ENCODE peak calls at places on chromosomes 2 and 18, in four cellular contexts. G, D, C and F are unnamed samples.

GRCh38 chr2:239035361-239035814 is 187.5 kb downstream of the TWIST2 start:
- DNase-seq in G (no peak), D (no peak), C (no peak), F (peak)

GRCh38 chr2:30255026-30255425 is 23.7 kb downstream of the LBH start:
- DNase-seq in G (no peak), D (no peak), C (no peak), F (no peak)

GRCh38 chr2:119820275-119820674 is 60.6 kb downstream of the PTPN4 start:
- DNase-seq in G (no peak), D (no peak), C (no peak), F (no peak)

GRCh38 chr18:50757358-50757757 is 62.5 kb downstream of the MRO start:
- DNase-seq in G (no peak), D (no peak), C (no peak), F (no peak)

GRCh38 chr2:236177967-236178909 is 10.1 kb upstream of the GBX2 start:
- DNase-seq in G (no peak), D (no peak), C (peak), F (peak)

GRCh38 chr2:120712180-120712678 is 23.4 kb upstream of the GLI2 start:
- DNase-seq in G (no peak), D (no peak), C (no peak), F (no peak)

GRCh38 chr2:236047886-236048540 is 120.2 kb downstream of the GBX2 start:
- DNase-seq in G (no peak), D (no peak), C (peak), F (no peak)

GRCh38 chr2:170514140-170514539 is 201.0 kb upstream of the SP5 start:
- DNase-seq in G (no peak), D (no peak), C (no peak), F (no peak)

GRCh38 chr18:55323051-55323994 is 264.7 kb downstream of the TCF4 start:
- DNase-seq in G (no peak), D (no peak), C (no peak), F (no peak)

GRCh38 chr2:131154647-131155046 is 49.5 kb downstream of the PLEKHB2 start:
- DNase-seq in G (no peak), D (no peak), C (no peak), F (no peak)

GRCh38 chr18:77023115-77023782 is 109.3 kb downstream of the MBP start:
- DNase-seq in G (no peak), D (no peak), C (no peak), F (no peak)

GRCh38 chr2:217743980-217744761 is 258.6 kb downstream of the TNS1 start:
- DNase-seq in G (no peak), D (no peak), C (no peak), F (no peak)

GRCh38 chr18:50805732-50806131 is 14.1 kb downstream of the MRO start:
- DNase-seq in G (no peak), D (no peak), C (no peak), F (peak)

GRCh38 chr2:135164431-135164830 is 112.3 kb downstream of the RAB3GAP1 start:
- DNase-seq in G (no peak), D (no peak), C (no peak), F (no peak)

GRCh38 chr2:151520976-151521375 is 111.3 kb downstream of the RIF1 start:
- DNase-seq in G (no peak), D (no peak), C (no peak), F (no peak)

GRCh38 chr2:151523825-151524224 is 114.1 kb downstream of the RIF1 start:
- DNase-seq in G (no peak), D (no peak), C (no peak), F (no peak)

GRCh38 chr2:151522556-151522955 is 112.9 kb downstream of the RIF1 start:
- DNase-seq in G (no peak), D (no peak), C (no peak), F (no peak)

DNA sequence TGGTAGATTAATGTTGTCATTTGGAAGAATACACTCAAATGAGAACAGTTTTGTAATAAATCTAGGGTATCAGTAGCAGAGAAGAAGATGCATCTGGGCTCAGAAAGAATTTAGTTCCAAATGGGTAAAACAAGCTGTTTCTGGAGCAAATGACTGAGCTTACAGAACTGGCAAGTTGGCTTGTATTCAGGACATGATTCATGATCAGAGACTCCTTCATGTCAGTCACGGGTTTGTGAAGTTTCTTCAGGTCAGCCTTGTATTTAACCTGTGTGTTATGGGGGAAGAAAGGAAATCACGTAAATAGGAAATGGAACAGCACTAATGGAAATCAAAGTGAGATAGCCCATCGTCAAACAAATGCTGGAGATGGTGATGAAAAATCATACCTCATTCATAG is 109.1 kb downstream of the RIF1 start:
- DNase-seq in G (no peak), D (no peak), C (no peak), F (no peak)
- TF ChIP-seq KDM1A in G (no peak), D (no peak), C (no peak), F (no peak)

GRCh38 chr2:98478861-98479770 is 34.5 kb downstream of the INPP4A start:
- DNase-seq in G (no peak), D (no peak), C (no peak), F (no peak)

GRCh38 chr2:98480598-98480997 is 35.9 kb downstream of the INPP4A start:
- DNase-seq in G (no peak), D (no peak), C (no peak), F (no peak)

GRCh38 chr2:98482362-98482761 is 37.7 kb downstream of the INPP4A start:
- DNase-seq in G (no peak), D (no peak), C (no peak), F (no peak)

GRCh38 chr2:98478088-98478551 is 33.5 kb downstream of the INPP4A start:
- DNase-seq in G (no peak), D (no peak), C (no peak), F (no peak)

GRCh38 chr2:98479959-98480524 is 35.4 kb downstream of the INPP4A start:
- DNase-seq in G (no peak), D (no peak), C (no peak), F (no peak)
- TF ChIP-seq HDAC6 in G (no peak), D (no peak), C (no peak), F (no peak)

GRCh38 chr2:185245806-185246205 is 492.8 kb upstream of the FSIP2 start:
- DNase-seq in G (no peak), D (no peak), C (no peak), F (no peak)

GRCh38 chr2:185245216-185245615 is 493.4 kb upstream of the FSIP2 start:
- DNase-seq in G (no peak), D (no peak), C (no peak), F (no peak)

GRCh38 chr2:185239491-185239890 is 499.1 kb upstream of the FSIP2 start:
- DNase-seq in G (no peak), D (no peak), C (no peak), F (no peak)

GRCh38 chr2:185242462-185242861 is 496.1 kb upstream of the FSIP2 start:
- DNase-seq in G (no peak), D (no peak), C (no peak), F (no peak)

DNA sequence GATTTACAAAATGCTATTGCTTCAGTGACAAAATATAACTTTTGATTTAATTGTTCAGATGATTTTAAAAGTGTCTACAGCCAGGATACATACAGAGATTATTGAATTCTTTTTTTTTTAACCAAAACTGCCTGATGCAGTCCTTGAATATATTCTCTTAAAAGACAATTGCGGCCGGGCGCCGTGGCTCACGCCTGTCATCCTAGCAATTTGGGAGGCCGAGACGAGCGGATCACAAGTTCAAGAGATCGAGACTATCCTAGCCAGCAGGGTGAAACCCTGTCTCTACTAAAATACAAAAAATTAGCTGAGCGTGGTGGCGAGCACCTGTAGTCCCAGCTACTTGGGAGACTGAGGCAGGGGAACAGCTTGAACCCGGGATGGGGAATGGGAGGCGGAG is 497.0 kb upstream of the FSIP2 start:
- DNase-seq in G (no peak), D (no peak), C (no peak), F (no peak)
- TF ChIP-seq KDM1A in G (no peak), D (no peak), C (no peak), F (no peak)

DNA sequence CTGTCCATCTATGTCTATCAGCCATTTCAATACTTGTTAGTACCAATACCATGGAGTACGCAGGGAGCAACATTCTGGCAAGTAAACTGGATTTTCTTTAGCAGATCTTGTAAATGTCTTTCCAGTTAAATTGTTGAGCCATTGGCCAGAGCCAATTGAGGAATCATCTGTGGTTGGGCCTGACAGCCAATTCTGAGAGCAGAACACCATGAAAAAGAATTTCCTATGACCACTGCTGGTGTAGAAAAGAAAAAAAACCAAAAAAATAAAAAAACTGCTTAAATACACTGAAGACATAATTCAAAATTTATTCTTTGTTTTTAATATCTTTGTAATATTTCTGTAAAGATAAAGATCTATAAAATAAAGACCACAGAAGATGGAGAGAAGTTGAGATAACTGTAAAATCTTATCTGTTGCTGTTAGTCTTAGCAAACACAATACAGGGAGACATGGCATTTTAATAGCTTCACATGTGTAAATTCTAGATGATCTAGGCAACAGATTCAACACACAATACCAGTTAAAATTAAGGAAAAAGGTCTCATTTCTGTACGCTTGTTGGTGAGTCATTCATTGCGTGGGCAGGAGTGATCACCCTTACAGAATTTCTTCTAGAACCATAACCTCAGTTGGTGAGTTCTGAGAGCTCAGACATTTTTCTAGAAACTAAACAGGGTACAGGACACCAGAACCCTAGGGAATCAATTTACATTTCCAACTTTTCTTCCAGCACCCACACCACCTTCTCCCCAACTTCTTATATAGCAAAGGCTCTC is 82.1 kb downstream of the SLC8A1 start:
- DNase-seq in G (no peak), D (no peak), C (no peak), F (no peak)
- TF ChIP-seq HDAC6 in G (no peak), D (no peak), C (no peak), F (no peak)

GRCh38 chr2:57957238-57957637 is 89.4 kb upstream of the VRK2 start:
- DNase-seq in G (no peak), D (no peak), C (no peak), F (no peak)

GRCh38 chr2:57959380-57959779 is 87.2 kb upstream of the VRK2 start:
- DNase-seq in G (no peak), D (no peak), C (no peak), F (no peak)

DNA sequence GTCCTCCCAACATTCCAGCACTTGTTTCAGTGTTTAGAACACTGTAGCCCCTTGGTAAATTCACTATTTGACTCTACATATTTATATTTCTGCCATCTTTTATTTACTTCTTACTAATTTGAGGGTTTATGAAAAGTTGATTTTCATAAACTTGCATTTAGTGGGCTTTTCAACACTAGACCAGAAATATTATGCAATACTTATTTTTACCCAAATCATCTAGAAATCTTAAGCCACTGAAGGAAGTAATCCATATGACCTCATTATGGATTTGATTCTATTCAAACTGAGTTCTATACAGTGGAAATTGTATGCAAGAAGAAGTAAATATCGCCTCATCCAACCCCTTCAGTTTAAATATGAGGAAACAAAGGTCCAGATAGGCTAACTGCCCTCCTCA is 92.6 kb upstream of the VRK2 start:
- DNase-seq in G (no peak), D (no peak), C (no peak), F (no peak)
- TF ChIP-seq KDM1A in G (no peak), D (no peak), C (no peak), F (no peak)

DNA sequence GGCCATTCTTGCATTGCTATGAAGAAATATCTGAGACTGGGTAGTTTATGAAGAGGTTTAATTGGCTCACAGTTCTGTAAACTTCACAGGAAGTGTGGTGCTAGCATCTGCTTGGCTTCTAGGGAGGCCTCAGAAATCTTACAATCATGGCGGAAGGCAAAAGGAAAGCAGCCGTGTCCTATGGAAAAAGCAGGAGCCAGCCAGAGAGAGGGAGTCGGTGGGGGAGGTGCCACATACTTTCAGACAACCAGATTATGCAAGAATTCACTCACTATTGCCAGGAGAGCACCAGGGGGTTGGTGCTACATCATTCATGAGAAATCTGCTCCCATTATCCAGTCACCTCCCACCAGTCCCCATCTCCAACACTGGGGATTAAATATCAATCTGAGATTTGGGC is 64.1 kb downstream of the CPS1 start:
- DNase-seq in G (no peak), D (peak), C (no peak), F (no peak)
- TF ChIP-seq HDAC6 in G (no peak), D (no peak), C (no peak), F (no peak)